ENCODE peak calls at places on chromosomes 12 and 14, in five cellular contexts. C is IMR-90, I is mesenchymal stem cell, L is mesendoderm, A is H1. P is an unnamed sample.

GRCh38 chr14:37021406-37021805 is 151.0 kb downstream of the SLC25A21 start:
- DNase-seq in C (no peak), I (no peak), L (no peak), A (no peak), P (no peak)

GRCh38 chr12:54701940-54702592 is 53.9 kb upstream of the DCD start:
- DNase-seq in C (peak), I (peak), L (peak), A (no peak), P (peak)

GRCh38 chr14:25111061-25111601 is 61.2 kb upstream of the STXBP6 start:
- DNase-seq in C (peak), I (peak), L (peak), A (no peak), P (no peak)

GRCh38 chr12:121038861-121039654 is at the start of gene OASL:
- DNase-seq in C (no peak), I (no peak), L (no peak), A (no peak), P (no peak)

GRCh38 chr14:52032196-52032865 is 36.5 kb downstream of the NID2 start:
- DNase-seq in C (no peak), I (peak), L (no peak), A (no peak), P (no peak)

GRCh38 chr14:65281991-65282908 is 130.3 kb upstream of the FUT8 start:
- DNase-seq in C (peak), I (peak), L (peak), A (peak), P (peak)

GRCh38 chr14:20455355-20456300 is 602 bp downstream of the APEX1 start:
- DNase-seq in C (peak), I (peak), L (no peak), A (no peak), P (no peak)

GRCh38 chr14:95341115-95341514 is 21.4 kb upstream of the CLMN start:
- DNase-seq in C (no peak), I (no peak), L (no peak), A (no peak), P (no peak)

GRCh38 chr14:90419200-90419599 is 22.4 kb downstream of the CALM1 start:
- DNase-seq in C (peak), I (peak), L (no peak), A (no peak), P (no peak)

GRCh38 chr12:42262271-42262670 is 24.2 kb upstream of the YAF2 start:
- DNase-seq in C (peak), I (no peak), L (no peak), A (no peak), P (no peak)

GRCh38 chr14:51644215-51644969 is 7.3 kb upstream of the FRMD6 start:
- DNase-seq in C (peak), I (peak), L (no peak), A (no peak), P (no peak)

GRCh38 chr12:118964988-118965387 is 16.4 kb upstream of the SRRM4 start:
- DNase-seq in C (no peak), I (no peak), L (no peak), A (no peak), P (no peak)

GRCh38 chr12:56151672-56152131 is 685 bp upstream of the MYL6B start:
- DNase-seq in C (no peak), I (no peak), L (peak), A (no peak), P (no peak)

GRCh38 chr14:55107766-55108554 is 21.1 kb upstream of the LGALS3 start:
- DNase-seq in C (peak), I (peak), L (peak), A (no peak), P (no peak)

GRCh38 chr12:57128519-57129247 is 400 bp downstream of the LRP1 start:
- DNase-seq in C (no peak), I (no peak), L (peak), A (no peak), P (no peak)

GRCh38 chr12:111767362-111768158 is 827 bp downstream of the ALDH2 start:
- DNase-seq in C (peak), I (peak), L (peak), A (no peak), P (no peak)

GRCh38 chr12:74602881-74603523 is 65.4 kb downstream of the ATXN7L3B start:
- DNase-seq in C (no peak), I (no peak), L (no peak), A (no peak), P (no peak)

GRCh38 chr12:66131067-66131688 is 628 bp upstream of the LLPH start:
- DNase-seq in C (no peak), I (no peak), L (no peak), A (no peak), P (no peak)

GRCh38 chr12:69329669-69330428 is 18.3 kb upstream of the LYZ start:
- DNase-seq in C (no peak), I (peak), L (no peak), A (no peak), P (no peak)

GRCh38 chr12:112239881-112240280 is 114.5 kb downstream of the TRAFD1 start:
- DNase-seq in C (no peak), I (no peak), L (no peak), A (no peak), P (no peak)

GRCh38 chr14:100325231-100325632 is 2.1 kb downstream of the SLC25A47 start:
- DNase-seq in C (no peak), I (no peak), L (no peak), A (no peak), P (no peak)

GRCh38 chr14:100327128-100327527 is 4.0 kb downstream of the SLC25A47 start:
- DNase-seq in C (no peak), I (no peak), L (no peak), A (no peak), P (no peak)

GRCh38 chr14:100323121-100323941 is at the start of gene SLC25A47:
- DNase-seq in C (no peak), I (no peak), L (no peak), A (no peak), P (no peak)

GRCh38 chr14:100323942-100324307 is 786 bp downstream of the SLC25A47 start:
- DNase-seq in C (no peak), I (no peak), L (no peak), A (no peak), P (no peak)

GRCh38 chr14:100325958-100326357 is 2.8 kb downstream of the SLC25A47 start:
- DNase-seq in C (no peak), I (no peak), L (no peak), A (no peak), P (no peak)
- H3K9ac ChIP-seq in C (no peak), I (no peak), L (no peak), A (no peak), P (peak)

GRCh38 chr12:51218607-51219161 is 822 bp upstream of the POU6F1 start:
- DNase-seq in C (no peak), I (no peak), L (peak), A (no peak), P (no peak)

GRCh38 chr12:51217968-51218606 is at the start of gene POU6F1:
- DNase-seq in C (peak), I (peak), L (peak), A (peak), P (peak)

GRCh38 chr12:51214895-51215294 is 3.0 kb downstream of the POU6F1 start:
- DNase-seq in C (no peak), I (no peak), L (no peak), A (no peak), P (no peak)

GRCh38 chr12:51217133-51217967 is 512 bp downstream of the POU6F1 start:
- DNase-seq in C (no peak), I (peak), L (peak), A (no peak), P (peak)

GRCh38 chr12:51216652-51217051 is 1.2 kb downstream of the POU6F1 start:
- DNase-seq in C (no peak), I (no peak), L (no peak), A (no peak), P (no peak)
- H4K8ac ChIP-seq in C (peak), I (no peak), L (no peak), A (no peak), P (no peak)

DNA sequence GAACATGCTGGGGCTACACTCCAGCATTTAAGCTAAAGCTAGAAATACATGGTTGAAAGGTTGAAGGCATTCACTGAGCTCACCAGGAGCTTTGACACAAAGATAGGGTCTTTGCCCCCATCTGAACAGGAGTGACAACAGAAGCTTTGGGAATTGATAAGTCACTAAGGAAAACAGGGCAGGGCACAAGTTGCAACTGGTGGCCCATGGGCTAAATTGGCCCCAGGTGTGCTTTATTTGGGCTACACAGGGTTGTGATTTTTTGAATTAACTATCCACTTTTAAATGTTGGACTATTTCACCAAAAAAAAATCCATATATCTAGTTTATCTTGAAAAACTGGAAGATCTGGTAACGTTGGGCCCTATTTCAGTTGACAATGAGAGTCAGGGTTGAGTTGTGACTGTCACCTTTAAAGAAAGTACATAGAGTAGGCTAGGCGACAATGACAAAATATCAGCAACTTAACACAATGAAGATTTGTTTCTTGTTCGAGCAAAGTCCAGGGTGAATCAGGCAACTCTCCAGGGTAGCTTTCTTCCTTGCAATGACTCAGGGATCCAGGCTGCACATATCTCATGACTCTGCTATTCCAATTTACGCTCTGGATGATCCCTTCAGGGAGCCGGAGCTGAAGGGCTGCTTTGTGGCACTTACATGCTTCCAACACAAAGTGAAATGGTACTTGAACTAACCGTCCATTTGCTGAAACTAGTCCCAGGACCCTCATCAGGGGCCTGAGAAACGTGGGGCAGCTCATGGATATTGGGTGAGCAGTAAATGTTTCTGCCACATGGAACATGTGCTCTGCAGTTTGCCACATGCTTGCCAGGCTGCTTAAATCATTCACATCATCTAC is 13.3 kb upstream of the EIF4B start:
- DNase-seq in C (peak), I (peak), L (peak), A (no peak), P (no peak)
- H3K27ac ChIP-seq in C (no peak), I (peak), L (peak), A (no peak), P (no peak)

GRCh38 chr12:943051-943450 is 6.4 kb downstream of the RAD52 start:
- DNase-seq in C (no peak), I (no peak), L (no peak), A (no peak), P (no peak)
- H3K9ac ChIP-seq in C (no peak), I (no peak), L (no peak), A (no peak), P (no peak)